ENCODE peak calls at places on chromosomes 7 and 10, in seven cellular contexts. F is psoas muscle, X is cardiac muscle cell, B is lower lobe of right lung, N is transverse colon, V is RWPE2, K is heart right ventricle. D is an unnamed sample. For H3K4me1, the result is how much of the 10 kb centered on the place peaks cover.

GRCh38 chr10:119306514-119306951 is 99.2 kb downstream of the GRK5 start:
- DNase-seq in F (peak), X (no peak), B (no peak), N (peak), V (no peak), K (no peak), D (no peak)

GRCh38 chr7:37247881-37248280 is 200.8 kb downstream of the ELMO1 start:
- DNase-seq in F (no peak), X (peak), B (no peak), N (no peak), V (no peak), K (no peak), D (peak)

GRCh38 chr10:116733566-116733965 is 8.8 kb downstream of the HSPA12A start:
- DNase-seq in F (no peak), X (no peak), B (no peak), N (no peak), V (no peak), K (no peak), D (no peak)

GRCh38 chr10:1180836-1181235 is 124.7 kb downstream of the WDR37 start:
- DNase-seq in F (peak), X (no peak), B (no peak), N (no peak), V (no peak), K (no peak), D (no peak)

GRCh38 chr7:158262284-158263109 is 325.1 kb downstream of the PTPRN2 start:
- DNase-seq in F (peak), X (no peak), B (no peak), N (no peak), V (no peak), K (no peak), D (no peak)

GRCh38 chr10:62456611-62457101 is 82.5 kb downstream of the ZNF365 start:
- DNase-seq in F (no peak), X (no peak), B (no peak), N (peak), V (no peak), K (no peak), D (no peak)

GRCh38 chr10:74249865-74250264 is 98.8 kb downstream of the ADK start:
- DNase-seq in F (no peak), X (no peak), B (no peak), N (no peak), V (no peak), K (no peak), D (no peak)

GRCh38 chr7:135933509-135934188 is 43.5 kb downstream of the MTPN start:
- DNase-seq in F (no peak), X (no peak), B (no peak), N (no peak), V (no peak), K (no peak), D (no peak)

GRCh38 chr7:137970263-137970975 is 31.5 kb downstream of the CREB3L2 start:
- DNase-seq in F (no peak), X (no peak), B (no peak), N (peak), V (no peak), K (peak), D (no peak)

GRCh38 chr7:155848691-155849690 is 36.7 kb upstream of the SHH start:
- DNase-seq in F (no peak), X (no peak), B (no peak), N (peak), V (no peak), K (no peak), D (no peak)

GRCh38 chr7:67913604-67914003 is 917.0 kb downstream of the TYW1 start:
- DNase-seq in F (no peak), X (no peak), B (no peak), N (no peak), V (no peak), K (no peak), D (no peak)

GRCh38 chr7:3455826-3456444 is 154.9 kb downstream of the SDK1 start:
- DNase-seq in F (no peak), X (no peak), B (no peak), N (no peak), V (no peak), K (no peak), D (no peak)

GRCh38 chr10:83607959-83608745 is 531.2 kb upstream of the GHITM start:
- DNase-seq in F (no peak), X (no peak), B (no peak), N (no peak), V (no peak), K (no peak), D (no peak)

GRCh38 chr7:141097430-141097829 is 23.6 kb downstream of the TMEM178B start:
- DNase-seq in F (no peak), X (peak), B (no peak), N (no peak), V (no peak), K (no peak), D (no peak)

GRCh38 chr10:97538401-97538800 is 34.2 kb upstream of the ANKRD2 start:
- DNase-seq in F (no peak), X (no peak), B (no peak), N (no peak), V (no peak), K (no peak), D (no peak)

GRCh38 chr10:28940158-28940888 is 263.0 kb downstream of the BAMBI start:
- DNase-seq in F (no peak), X (no peak), B (no peak), N (no peak), V (no peak), K (no peak), D (no peak)

GRCh38 chr10:101550965-101551364 is 37.1 kb downstream of the POLL start:
- DNase-seq in F (no peak), X (no peak), B (no peak), N (no peak), V (no peak), K (no peak), D (no peak)

GRCh38 chr10:29479081-29479917 is 155.5 kb downstream of the SVIL start:
- DNase-seq in F (peak), X (no peak), B (no peak), N (no peak), V (no peak), K (no peak), D (no peak)

GRCh38 chr10:13815766-13816165 is 229.0 kb downstream of the PRPF18 start:
- DNase-seq in F (no peak), X (no peak), B (no peak), N (no peak), V (no peak), K (no peak), D (no peak)

GRCh38 chr10:34697366-34698247 is 117.5 kb downstream of the PARD3 start:
- DNase-seq in F (no peak), X (no peak), B (no peak), N (no peak), V (no peak), K (no peak), D (no peak)

GRCh38 chr7:72190919-72191318 is 221.2 kb downstream of the CALN1 start:
- DNase-seq in F (no peak), X (no peak), B (no peak), N (no peak), V (no peak), K (no peak), D (no peak)

GRCh38 chr10:8576281-8576680 is 521.8 kb downstream of the GATA3 start:
- DNase-seq in F (no peak), X (no peak), B (no peak), N (no peak), V (no peak), K (no peak), D (no peak)
- H3K4me1 ChIP-seq in F (under half), X (under half), B (under half), N (under half), V (under half), K (under half), D (under half)

GRCh38 chr10:112367516-112367915 is 6.4 kb upstream of the ACSL5 start:
- DNase-seq in F (no peak), X (no peak), B (no peak), N (peak), V (no peak), K (no peak), D (no peak)
- H3K4me3 ChIP-seq in F (no peak), X (no peak), B (no peak), N (no peak), V (no peak), K (no peak), D (no peak)

GRCh38 chr10:104259456-104259855 is 4.8 kb downstream of the GSTO1 start:
- DNase-seq in F (no peak), X (no peak), B (no peak), N (no peak), V (no peak), K (no peak), D (no peak)

GRCh38 chr10:104260775-104261115 is 6.1 kb downstream of the GSTO1 start:
- DNase-seq in F (no peak), X (no peak), B (no peak), N (no peak), V (no peak), K (no peak), D (no peak)

GRCh38 chr10:104262055-104262454 is 6.9 kb upstream of the GSTO2 start:
- DNase-seq in F (no peak), X (no peak), B (no peak), N (no peak), V (no peak), K (peak), D (no peak)

GRCh38 chr10:104258209-104258608 is 3.5 kb downstream of the GSTO1 start:
- DNase-seq in F (no peak), X (no peak), B (no peak), N (no peak), V (no peak), K (no peak), D (no peak)

DNA sequence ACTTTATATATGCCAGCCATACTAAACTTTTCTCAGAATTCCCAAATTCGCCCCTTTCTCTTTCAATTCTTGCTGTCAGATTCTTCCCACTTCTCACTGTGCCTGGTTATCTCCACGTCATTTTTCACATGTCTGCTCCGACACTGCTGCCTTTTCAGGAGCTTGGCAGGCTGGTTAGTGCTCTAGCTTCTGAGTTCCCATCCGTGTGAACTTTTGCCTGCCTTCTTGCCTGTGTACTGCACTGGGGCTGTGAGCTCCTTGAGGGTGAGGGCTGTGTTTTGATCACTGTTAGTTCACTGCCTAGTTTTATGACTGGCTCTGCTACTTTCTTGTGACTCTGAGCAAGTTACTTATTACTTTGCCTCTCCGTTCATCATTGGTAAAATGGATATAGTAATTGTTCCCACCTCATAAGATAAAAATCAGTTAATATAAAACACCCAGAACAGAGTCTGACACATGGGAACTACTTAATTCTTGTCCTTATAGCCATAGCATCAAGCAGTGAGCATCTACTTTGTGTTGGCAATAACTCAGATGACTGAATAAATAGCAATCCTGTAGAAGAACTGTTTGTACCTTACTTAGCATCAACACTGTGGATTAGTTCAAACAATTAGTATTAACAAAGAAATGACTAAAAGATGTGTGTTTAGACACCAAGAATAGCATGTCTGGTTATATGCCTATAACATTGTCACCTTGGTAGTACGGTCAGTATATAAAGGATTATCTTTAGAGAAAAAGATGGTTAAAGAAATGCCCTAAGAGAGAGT is 5.5 kb downstream of the GSTO1 start:
- DNase-seq in F (no peak), X (peak), B (no peak), N (no peak), V (no peak), K (peak), D (no peak)
- H3K4me1 ChIP-seq in F (under half), X (under half), B (half or more), N (half or more), V (half or more), K (under half), D (under half)

GRCh38 chr7:18425227-18425626 is 70.3 kb upstream of the HDAC9 start:
- DNase-seq in F (no peak), X (peak), B (no peak), N (no peak), V (no peak), K (no peak), D (no peak)

GRCh38 chr7:18425873-18426520 is 69.6 kb upstream of the HDAC9 start:
- DNase-seq in F (no peak), X (no peak), B (no peak), N (no peak), V (no peak), K (no peak), D (no peak)

GRCh38 chr7:18430810-18431209 is 64.7 kb upstream of the HDAC9 start:
- DNase-seq in F (no peak), X (no peak), B (no peak), N (no peak), V (no peak), K (no peak), D (no peak)

GRCh38 chr7:18429547-18429946 is 66.0 kb upstream of the HDAC9 start:
- DNase-seq in F (no peak), X (no peak), B (no peak), N (no peak), V (no peak), K (no peak), D (no peak)

GRCh38 chr7:18426564-18427226 is 68.9 kb upstream of the HDAC9 start:
- DNase-seq in F (no peak), X (no peak), B (no peak), N (no peak), V (no peak), K (no peak), D (no peak)
- H3K4me3 ChIP-seq in F (no peak), X (no peak), B (no peak), N (no peak), V (no peak), K (no peak), D (no peak)

GRCh38 chr10:86687750-86688149 is 19.4 kb downstream of the LDB3 start:
- DNase-seq in F (no peak), X (no peak), B (no peak), N (no peak), V (no peak), K (no peak), D (no peak)
- H3K4me1 ChIP-seq in F (half or more), X (half or more), B (under half), N (under half), V (under half), K (under half), D (under half)

D was measured in ovary.